ENCODE peak calls at places on chromosomes 12 and 14, in four cellular contexts. One of them, this sample, is unnamed.

GRCh38 chr14:106879241-106879640 is 1352.9 kb downstream of the TMEM121 start:
- DNase-seq in activated naive CD4-positive, alpha-beta T cell: peak
- DNase-seq in NCI-H187: no peak
- DNase-seq in stimulated activated CD4-positive, alpha-beta T cell treated with anti-CD3 and anti-CD28 coated beads, Interleukin-2, amount 100 ng/mL, for 48 hours: peak
- DNase-seq in this sample: peak

GRCh38 chr12:7411343-7411742 is 32.6 kb downstream of the CD163L1 start:
- DNase-seq in stimulated activated CD4-positive, alpha-beta T cell treated with anti-CD3 and anti-CD28 coated beads, Interleukin-2, amount 100 ng/mL, for 48 hours: no peak
- DNase-seq in NCI-H187: no peak
- DNase-seq in activated naive CD4-positive, alpha-beta T cell: no peak
- DNase-seq in this sample: peak

GRCh38 chr12:28051516-28052456 is 79.3 kb upstream of the PTHLH start:
- DNase-seq in stimulated activated CD4-positive, alpha-beta T cell treated with anti-CD3 and anti-CD28 coated beads, Interleukin-2, amount 100 ng/mL, for 48 hours: no peak
- DNase-seq in activated naive CD4-positive, alpha-beta T cell: no peak
- DNase-seq in NCI-H187: no peak
- DNase-seq in this sample: no peak

GRCh38 chr12:104406164-104406563 is 50.6 kb upstream of the CHST11 start:
- DNase-seq in stimulated activated CD4-positive, alpha-beta T cell treated with anti-CD3 and anti-CD28 coated beads, Interleukin-2, amount 100 ng/mL, for 48 hours: no peak
- DNase-seq in activated naive CD4-positive, alpha-beta T cell: no peak
- DNase-seq in NCI-H187: no peak
- DNase-seq in this sample: no peak

GRCh38 chr14:52080817-52081755 is 12.2 kb upstream of the NID2 start:
- DNase-seq in activated naive CD4-positive, alpha-beta T cell: no peak
- DNase-seq in NCI-H187: peak
- DNase-seq in stimulated activated CD4-positive, alpha-beta T cell treated with anti-CD3 and anti-CD28 coated beads, Interleukin-2, amount 100 ng/mL, for 48 hours: no peak
- DNase-seq in this sample: no peak

GRCh38 chr12:121334513-121335343 is 17.5 kb downstream of the ANAPC5 start:
- DNase-seq in stimulated activated CD4-positive, alpha-beta T cell treated with anti-CD3 and anti-CD28 coated beads, Interleukin-2, amount 100 ng/mL, for 48 hours: no peak
- DNase-seq in NCI-H187: peak
- DNase-seq in activated naive CD4-positive, alpha-beta T cell: no peak
- DNase-seq in this sample: peak

GRCh38 chr12:105330938-105331804 is 680 bp downstream of the C12orf75 start:
- DNase-seq in NCI-H187: no peak
- DNase-seq in activated naive CD4-positive, alpha-beta T cell: peak
- DNase-seq in stimulated activated CD4-positive, alpha-beta T cell treated with anti-CD3 and anti-CD28 coated beads, Interleukin-2, amount 100 ng/mL, for 48 hours: peak
- DNase-seq in this sample: no peak

GRCh38 chr14:97381309-97381708 is 584.1 kb downstream of the VRK1 start:
- DNase-seq in stimulated activated CD4-positive, alpha-beta T cell treated with anti-CD3 and anti-CD28 coated beads, Interleukin-2, amount 100 ng/mL, for 48 hours: no peak
- DNase-seq in activated naive CD4-positive, alpha-beta T cell: no peak
- DNase-seq in NCI-H187: no peak
- DNase-seq in this sample: no peak

GRCh38 chr14:95157987-95158712 is 821 bp upstream of the DICER1 start:
- DNase-seq in stimulated activated CD4-positive, alpha-beta T cell treated with anti-CD3 and anti-CD28 coated beads, Interleukin-2, amount 100 ng/mL, for 48 hours: peak
- DNase-seq in activated naive CD4-positive, alpha-beta T cell: peak
- DNase-seq in NCI-H187: no peak
- DNase-seq in this sample: no peak

GRCh38 chr14:77882631-77883030 is 82.7 kb downstream of the ADCK1 start:
- DNase-seq in stimulated activated CD4-positive, alpha-beta T cell treated with anti-CD3 and anti-CD28 coated beads, Interleukin-2, amount 100 ng/mL, for 48 hours: no peak
- DNase-seq in activated naive CD4-positive, alpha-beta T cell: no peak
- DNase-seq in NCI-H187: no peak
- DNase-seq in this sample: no peak

GRCh38 chr12:19896534-19896933 is 457.2 kb downstream of the AEBP2 start:
- DNase-seq in NCI-H187: no peak
- DNase-seq in activated naive CD4-positive, alpha-beta T cell: no peak
- DNase-seq in stimulated activated CD4-positive, alpha-beta T cell treated with anti-CD3 and anti-CD28 coated beads, Interleukin-2, amount 100 ng/mL, for 48 hours: no peak
- DNase-seq in this sample: no peak

GRCh38 chr12:85191-85666 is 18.7 kb downstream of the IQSEC3 start:
- DNase-seq in stimulated activated CD4-positive, alpha-beta T cell treated with anti-CD3 and anti-CD28 coated beads, Interleukin-2, amount 100 ng/mL, for 48 hours: no peak
- DNase-seq in NCI-H187: no peak
- DNase-seq in activated naive CD4-positive, alpha-beta T cell: no peak
- DNase-seq in this sample: peak

GRCh38 chr14:92456215-92457017 is 57.2 kb upstream of the RIN3 start:
- DNase-seq in NCI-H187: no peak
- DNase-seq in activated naive CD4-positive, alpha-beta T cell: no peak
- DNase-seq in stimulated activated CD4-positive, alpha-beta T cell treated with anti-CD3 and anti-CD28 coated beads, Interleukin-2, amount 100 ng/mL, for 48 hours: no peak
- DNase-seq in this sample: no peak

GRCh38 chr14:21454843-21455550 is 926 bp downstream of the CHD8 start:
- DNase-seq in NCI-H187: no peak
- DNase-seq in activated naive CD4-positive, alpha-beta T cell: no peak
- DNase-seq in stimulated activated CD4-positive, alpha-beta T cell treated with anti-CD3 and anti-CD28 coated beads, Interleukin-2, amount 100 ng/mL, for 48 hours: no peak
- DNase-seq in this sample: no peak

GRCh38 chr14:94559638-94560290 is 1.5 kb upstream of the SERPINA4 start:
- DNase-seq in NCI-H187: no peak
- DNase-seq in activated naive CD4-positive, alpha-beta T cell: no peak
- DNase-seq in stimulated activated CD4-positive, alpha-beta T cell treated with anti-CD3 and anti-CD28 coated beads, Interleukin-2, amount 100 ng/mL, for 48 hours: no peak
- DNase-seq in this sample: no peak

GRCh38 chr12:24875014-24875413 is 73.9 kb downstream of the BCAT1 start:
- DNase-seq in stimulated activated CD4-positive, alpha-beta T cell treated with anti-CD3 and anti-CD28 coated beads, Interleukin-2, amount 100 ng/mL, for 48 hours: no peak
- DNase-seq in NCI-H187: no peak
- DNase-seq in activated naive CD4-positive, alpha-beta T cell: no peak
- DNase-seq in this sample: no peak

GRCh38 chr12:94603434-94604068 is 46.8 kb downstream of the TMCC3 start:
- DNase-seq in NCI-H187: peak
- DNase-seq in activated naive CD4-positive, alpha-beta T cell: peak
- DNase-seq in stimulated activated CD4-positive, alpha-beta T cell treated with anti-CD3 and anti-CD28 coated beads, Interleukin-2, amount 100 ng/mL, for 48 hours: peak
- DNase-seq in this sample: no peak

GRCh38 chr12:100142851-100143559 is at the start of gene BLTP3B:
- DNase-seq in stimulated activated CD4-positive, alpha-beta T cell treated with anti-CD3 and anti-CD28 coated beads, Interleukin-2, amount 100 ng/mL, for 48 hours: peak
- DNase-seq in NCI-H187: peak
- DNase-seq in activated naive CD4-positive, alpha-beta T cell: peak
- DNase-seq in this sample: peak

This sample was measured in GDM1.